ENCODE peak calls at places on chromosomes 16 and 17, in six cellular contexts. G, Y, D, Z, I and W are unnamed samples.

GRCh38 chr16:11536104-11536866 is 50.4 kb downstream of the LITAF start:
- DNase-seq in Y (no peak), G (no peak), D (no peak), I (no peak), Z (no peak), W (no peak)

GRCh38 chr16:64184156-64184555 is 937.7 kb downstream of the CDH11 start:
- DNase-seq in G (no peak), Y (no peak), D (no peak), Z (no peak), I (peak; percentile 49), W (no peak)

GRCh38 chr16:63982156-63982555 is 1139.7 kb downstream of the CDH11 start:
- DNase-seq in Z (no peak), I (no peak), Y (no peak), D (no peak), G (no peak), W (no peak)

GRCh38 chr17:68433911-68434503 is 23.3 kb downstream of the WIPI1 start:
- DNase-seq in G (no peak), I (no peak), D (no peak), Y (no peak), Z (no peak), W (no peak)

GRCh38 chr16:23855010-23855409 is 19.2 kb downstream of the PRKCB start:
- DNase-seq in D (no peak), I (no peak), Y (no peak), G (no peak), Z (no peak), W (no peak)

GRCh38 chr17:12509836-12510235 is 155.9 kb upstream of the MYOCD start:
- DNase-seq in G (no peak), I (no peak), Y (no peak), Z (no peak), D (no peak), W (no peak)

GRCh38 chr16:84864266-84864955 is 44.6 kb downstream of the CRISPLD2 start:
- DNase-seq in D (no peak), G (no peak), Z (no peak), I (no peak), Y (no peak), W (no peak)

GRCh38 chr17:83189673-83190385 is 110.4 kb downstream of the METRNL start:
- DNase-seq in G (peak; percentile 85), Y (no peak), Z (no peak), I (peak; percentile 52), D (peak; percentile 81), W (peak; percentile 87)

GRCh38 chr17:81481011-81481799 is 31.4 kb downstream of the ACTG1 start:
- DNase-seq in D (no peak), Y (peak; percentile 85), G (peak; percentile 89), I (no peak), Z (peak; percentile 77), W (no peak)

GRCh38 chr16:75092777-75093176 is 23.8 kb downstream of the LDHD start:
- DNase-seq in Y (no peak), G (peak; percentile 32), Z (peak; percentile 88), D (no peak), I (no peak), W (no peak)

GRCh38 chr17:32746280-32746679 is 130.6 kb downstream of the MYO1D start:
- DNase-seq in Z (no peak), D (no peak), G (no peak), Y (no peak), I (no peak), W (no peak)

GRCh38 chr16:67105881-67106280 is 3.9 kb upstream of the PHAF1 start:
- DNase-seq in G (no peak), Y (no peak), I (no peak), D (no peak), Z (no peak), W (no peak)

GRCh38 chr16:57349212-57350031 is 9.2 kb upstream of the CCL22 start:
- DNase-seq in G (no peak), Y (peak; percentile 83), D (no peak), Z (no peak), I (no peak), W (no peak)

GRCh38 chr17:78173025-78173715 is 4.8 kb downstream of the SYNGR2 start:
- DNase-seq in Y (no peak), Z (no peak), G (no peak), I (no peak), D (no peak), W (no peak)

GRCh38 chr17:3157218-3157617 is 29.9 kb upstream of the OR1G1 start:
- DNase-seq in Y (no peak), I (no peak), G (no peak), Z (no peak), D (no peak), W (no peak)

GRCh38 chr16:50593410-50594139 is 45.4 kb downstream of the NKD1 start:
- DNase-seq in G (peak; percentile 53), Y (no peak), D (no peak), I (no peak), Z (no peak), W (no peak)

GRCh38 chr17:66537518-66537917 is 235.1 kb downstream of the PRKCA start:
- DNase-seq in Y (no peak), D (no peak), G (no peak), Z (no peak), I (no peak), W (no peak)

GRCh38 chr16:3458278-3458851 is 14.9 kb downstream of the NAA60 start:
- DNase-seq in I (no peak), Z (no peak), Y (no peak), D (no peak), G (no peak), W (no peak)

GRCh38 chr17:80443916-80444708 is 29.1 kb downstream of the ENDOV start:
- DNase-seq in Y (no peak), D (no peak), I (no peak), G (no peak), Z (no peak), W (no peak)

GRCh38 chr16:8962393-8963009 is 1.2 kb downstream of the USP7 start:
- DNase-seq in G (peak; percentile 76), Z (peak; percentile 41), D (no peak), Y (peak; percentile 82), I (no peak), W (no peak)

GRCh38 chr16:55499951-55500350 is 8.9 kb upstream of the LPCAT2 start:
- DNase-seq in Z (no peak), D (peak; percentile 96), G (no peak), Y (no peak), I (peak; percentile 99), W (no peak)

GRCh38 chr17:45222273-45222993 is 748 bp downstream of the FMNL1 start:
- DNase-seq in Z (no peak), Y (peak; percentile 57), D (no peak), G (no peak), I (no peak), W (no peak)

GRCh38 chr16:49737541-49737940 is 118.4 kb downstream of the ZNF423 start:
- DNase-seq in D (no peak), Z (no peak), I (no peak), Y (no peak), G (no peak), W (no peak)

GRCh38 chr17:78986048-78986648 is 6.4 kb upstream of the LGALS3BP start:
- DNase-seq in I (no peak), D (no peak), G (no peak), Y (no peak), Z (peak; percentile 73), W (no peak)

GRCh38 chr17:71631483-71631882 is 489.3 kb upstream of the SOX9 start:
- DNase-seq in I (peak; percentile 25), Y (no peak), D (no peak), Z (no peak), G (no peak), W (no peak)

GRCh38 chr16:58205276-58206036 is 7.5 kb upstream of the CSNK2A2 start:
- DNase-seq in Z (no peak), Y (no peak), D (no peak), I (no peak), G (no peak), W (no peak)

GRCh38 chr17:50452627-50453300 is 15.9 kb downstream of the CHAD start:
- DNase-seq in Z (peak; percentile 67), D (peak; percentile 11), G (no peak), Y (peak; percentile 38), I (no peak), W (no peak)

GRCh38 chr16:84357191-84357651 is 11.1 kb upstream of the ATP2C2 start:
- DNase-seq in Z (no peak), I (no peak), Y (no peak), G (no peak), D (no peak), W (no peak)

GRCh38 chr16:30895592-30896202 is 717 bp upstream of the CTF1 start:
- DNase-seq in Y (no peak), G (no peak), D (no peak), I (no peak), Z (no peak), W (no peak)

GRCh38 chr17:28950017-28950751 is 1.1 kb downstream of the PHF12 start:
- DNase-seq in G (peak; percentile 84), I (no peak), D (no peak), Y (peak; percentile 35), Z (peak; percentile 40), W (no peak)